ENCODE peak calls at places on chromosomes 12 and 14, in nine cellular contexts. One of them, this sample, is unnamed. For H3K27me3 and H3K4me1, the result is how much of the 10 kb centered on the place peaks cover.

GRCh38 chr14:96069421-96069820 is 30.3 kb downstream of the C14orf132 start:
- DNase-seq in adrenal gland: no peak
- DNase-seq in hepatocyte: no peak
- DNase-seq in K562: no peak
- DNase-seq in transverse colon: no peak
- DNase-seq in ovary: no peak
- DNase-seq in pancreas: peak
- DNase-seq in endothelial cell of umbilical vein: no peak
- DNase-seq in upper lobe of right lung: no peak
- DNase-seq in this sample: no peak

GRCh38 chr12:24898606-24899005 is 50.3 kb downstream of the BCAT1 start:
- DNase-seq in adrenal gland: no peak
- DNase-seq in hepatocyte: no peak
- DNase-seq in K562: no peak
- DNase-seq in transverse colon: no peak
- DNase-seq in ovary: no peak
- DNase-seq in pancreas: no peak
- DNase-seq in endothelial cell of umbilical vein: no peak
- DNase-seq in upper lobe of right lung: no peak
- DNase-seq in this sample: no peak

GRCh38 chr14:37697489-37698121 is 102.2 kb downstream of the TTC6 start:
- DNase-seq in adrenal gland: no peak
- DNase-seq in hepatocyte: peak
- DNase-seq in K562: no peak
- DNase-seq in transverse colon: no peak
- DNase-seq in ovary: no peak
- DNase-seq in pancreas: no peak
- DNase-seq in endothelial cell of umbilical vein: no peak
- DNase-seq in upper lobe of right lung: no peak
- DNase-seq in this sample: peak

GRCh38 chr12:49059385-49060232 is 985 bp downstream of the KMT2D start:
- DNase-seq in adrenal gland: no peak
- DNase-seq in hepatocyte: peak
- DNase-seq in K562: peak
- DNase-seq in transverse colon: peak
- DNase-seq in ovary: no peak
- DNase-seq in pancreas: peak
- DNase-seq in endothelial cell of umbilical vein: peak
- DNase-seq in upper lobe of right lung: no peak
- DNase-seq in this sample: no peak

GRCh38 chr12:126117502-126117901 is 1052.3 kb downstream of the AACS start:
- DNase-seq in adrenal gland: no peak
- DNase-seq in hepatocyte: no peak
- DNase-seq in K562: no peak
- DNase-seq in transverse colon: no peak
- DNase-seq in ovary: no peak
- DNase-seq in pancreas: no peak
- DNase-seq in endothelial cell of umbilical vein: no peak
- DNase-seq in upper lobe of right lung: no peak
- DNase-seq in this sample: no peak

GRCh38 chr12:12099102-12099501 is 28.4 kb downstream of the BCL2L14 start:
- DNase-seq in adrenal gland: no peak
- DNase-seq in hepatocyte: no peak
- DNase-seq in K562: no peak
- DNase-seq in transverse colon: no peak
- DNase-seq in ovary: no peak
- DNase-seq in pancreas: no peak
- DNase-seq in endothelial cell of umbilical vein: peak
- DNase-seq in upper lobe of right lung: no peak
- DNase-seq in this sample: no peak

GRCh38 chr12:69388371-69388770 is 28.8 kb downstream of the YEATS4 start:
- DNase-seq in adrenal gland: no peak
- DNase-seq in hepatocyte: peak
- DNase-seq in K562: peak
- DNase-seq in transverse colon: no peak
- DNase-seq in ovary: no peak
- DNase-seq in pancreas: no peak
- DNase-seq in endothelial cell of umbilical vein: peak
- DNase-seq in upper lobe of right lung: no peak
- DNase-seq in this sample: peak

GRCh38 chr14:69069020-69069421 is 83.9 kb downstream of the DCAF5 start:
- DNase-seq in adrenal gland: no peak
- DNase-seq in hepatocyte: no peak
- DNase-seq in K562: peak
- DNase-seq in transverse colon: no peak
- DNase-seq in ovary: no peak
- DNase-seq in pancreas: no peak
- DNase-seq in endothelial cell of umbilical vein: peak
- DNase-seq in upper lobe of right lung: no peak
- DNase-seq in this sample: no peak

GRCh38 chr14:70707138-70708038 is 65.7 kb downstream of the TTC9 start:
- DNase-seq in adrenal gland: peak
- DNase-seq in hepatocyte: peak
- DNase-seq in K562: peak
- DNase-seq in transverse colon: no peak
- DNase-seq in ovary: no peak
- DNase-seq in pancreas: peak
- DNase-seq in endothelial cell of umbilical vein: no peak
- DNase-seq in upper lobe of right lung: no peak
- DNase-seq in this sample: peak

GRCh38 chr14:72907886-72908285 is 14.0 kb upstream of the DPF3 start:
- DNase-seq in adrenal gland: no peak
- DNase-seq in hepatocyte: peak
- DNase-seq in K562: peak
- DNase-seq in transverse colon: no peak
- DNase-seq in ovary: no peak
- DNase-seq in pancreas: no peak
- DNase-seq in endothelial cell of umbilical vein: peak
- DNase-seq in upper lobe of right lung: no peak
- DNase-seq in this sample: peak
- H3K27me3 ChIP-seq in adrenal gland: under half
- H3K27me3 ChIP-seq in hepatocyte: under half
- H3K27me3 ChIP-seq in K562: under half
- H3K27me3 ChIP-seq in transverse colon: under half
- H3K27me3 ChIP-seq in ovary: under half
- H3K27me3 ChIP-seq in pancreas: under half
- H3K27me3 ChIP-seq in endothelial cell of umbilical vein: under half
- H3K27me3 ChIP-seq in upper lobe of right lung: under half
- H3K27me3 ChIP-seq in this sample: under half

GRCh38 chr14:49853572-49854375 is 1.2 kb upstream of the NEMF start:
- DNase-seq in adrenal gland: peak
- DNase-seq in hepatocyte: peak
- DNase-seq in K562: peak
- DNase-seq in transverse colon: peak
- DNase-seq in ovary: peak
- DNase-seq in pancreas: peak
- DNase-seq in endothelial cell of umbilical vein: peak
- DNase-seq in upper lobe of right lung: peak
- DNase-seq in this sample: peak
- TF ChIP-seq CTCF in adrenal gland: peak
- TF ChIP-seq CTCF in hepatocyte: peak
- TF ChIP-seq CTCF in K562: peak
- TF ChIP-seq CTCF in transverse colon: peak
- TF ChIP-seq CTCF in ovary: peak
- TF ChIP-seq CTCF in pancreas: peak
- TF ChIP-seq CTCF in endothelial cell of umbilical vein: peak
- TF ChIP-seq CTCF in upper lobe of right lung: peak
- TF ChIP-seq CTCF in this sample: peak

GRCh38 chr14:68065322-68065721 is 245.7 kb downstream of the RAD51B start:
- DNase-seq in adrenal gland: no peak
- DNase-seq in hepatocyte: no peak
- DNase-seq in K562: no peak
- DNase-seq in transverse colon: no peak
- DNase-seq in ovary: no peak
- DNase-seq in pancreas: no peak
- DNase-seq in endothelial cell of umbilical vein: no peak
- DNase-seq in upper lobe of right lung: no peak
- DNase-seq in this sample: no peak
- H3K4me1 ChIP-seq in adrenal gland: under half
- H3K4me1 ChIP-seq in hepatocyte: under half
- H3K4me1 ChIP-seq in K562: under half
- H3K4me1 ChIP-seq in transverse colon: under half
- H3K4me1 ChIP-seq in ovary: under half
- H3K4me1 ChIP-seq in pancreas: under half
- H3K4me1 ChIP-seq in endothelial cell of umbilical vein: under half
- H3K4me1 ChIP-seq in upper lobe of right lung: under half
- H3K4me1 ChIP-seq in this sample: under half

DNA sequence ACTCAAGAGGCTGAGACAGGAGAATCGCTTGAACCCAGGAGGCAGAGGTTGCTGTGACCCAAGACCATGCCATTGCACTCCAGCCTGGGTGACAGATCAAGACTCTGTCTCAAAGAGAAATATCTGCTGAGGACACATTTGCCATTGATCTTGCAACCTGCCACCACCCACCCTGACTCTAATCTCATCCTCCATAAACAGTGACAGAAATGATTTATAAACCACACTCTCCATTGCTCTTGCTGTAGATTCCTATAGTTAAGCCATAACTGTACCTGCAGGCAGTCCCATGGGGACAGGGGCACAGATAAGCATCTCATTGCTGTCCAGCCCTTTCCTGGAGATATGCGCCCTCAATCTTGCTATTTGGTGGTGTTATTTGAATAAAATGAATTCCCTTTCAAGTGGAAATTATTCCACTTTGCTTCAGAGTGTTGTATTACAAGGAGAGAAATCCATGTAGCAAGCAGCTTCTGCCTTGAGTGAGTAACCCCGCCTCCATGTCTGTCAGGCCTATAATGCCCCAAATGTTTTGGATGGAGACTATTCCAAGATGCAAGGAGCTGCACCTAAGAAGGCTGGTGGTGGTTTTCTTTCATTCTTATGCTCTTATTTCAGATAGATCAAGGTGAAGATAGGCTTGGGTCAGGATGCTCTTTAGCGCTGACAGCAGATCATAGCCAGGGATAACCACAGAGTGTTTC is 3.0 kb upstream of the ZDHHC22 start:
- DNase-seq in adrenal gland: no peak
- DNase-seq in hepatocyte: no peak
- DNase-seq in K562: no peak
- DNase-seq in transverse colon: no peak
- DNase-seq in ovary: no peak
- DNase-seq in pancreas: no peak
- DNase-seq in endothelial cell of umbilical vein: no peak
- DNase-seq in upper lobe of right lung: no peak
- DNase-seq in this sample: no peak
- H3K27me3 ChIP-seq in adrenal gland: under half
- H3K27me3 ChIP-seq in hepatocyte: half or more
- H3K27me3 ChIP-seq in K562: under half
- H3K27me3 ChIP-seq in transverse colon: half or more
- H3K27me3 ChIP-seq in ovary: under half
- H3K27me3 ChIP-seq in pancreas: under half
- H3K27me3 ChIP-seq in endothelial cell of umbilical vein: half or more
- H3K27me3 ChIP-seq in upper lobe of right lung: half or more
- H3K27me3 ChIP-seq in this sample: half or more

GRCh38 chr14:72632727-72633126 is 261.2 kb downstream of the DPF3 start:
- DNase-seq in adrenal gland: no peak
- DNase-seq in hepatocyte: no peak
- DNase-seq in K562: no peak
- DNase-seq in transverse colon: no peak
- DNase-seq in ovary: no peak
- DNase-seq in pancreas: no peak
- DNase-seq in endothelial cell of umbilical vein: no peak
- DNase-seq in upper lobe of right lung: no peak
- DNase-seq in this sample: no peak
- TF ChIP-seq CTCF in adrenal gland: no peak
- TF ChIP-seq CTCF in hepatocyte: no peak
- TF ChIP-seq CTCF in K562: no peak
- TF ChIP-seq CTCF in transverse colon: no peak
- TF ChIP-seq CTCF in ovary: no peak
- TF ChIP-seq CTCF in pancreas: no peak
- TF ChIP-seq CTCF in endothelial cell of umbilical vein: no peak
- TF ChIP-seq CTCF in upper lobe of right lung: no peak
- TF ChIP-seq CTCF in this sample: no peak

GRCh38 chr14:92009604-92010003 is 30.3 kb downstream of the TRIP11 start:
- DNase-seq in adrenal gland: no peak
- DNase-seq in hepatocyte: no peak
- DNase-seq in K562: no peak
- DNase-seq in transverse colon: no peak
- DNase-seq in ovary: no peak
- DNase-seq in pancreas: no peak
- DNase-seq in endothelial cell of umbilical vein: no peak
- DNase-seq in upper lobe of right lung: no peak
- DNase-seq in this sample: no peak
- H3K4me1 ChIP-seq in adrenal gland: under half
- H3K4me1 ChIP-seq in hepatocyte: under half
- H3K4me1 ChIP-seq in K562: under half
- H3K4me1 ChIP-seq in transverse colon: under half
- H3K4me1 ChIP-seq in ovary: under half
- H3K4me1 ChIP-seq in pancreas: under half
- H3K4me1 ChIP-seq in endothelial cell of umbilical vein: under half
- H3K4me1 ChIP-seq in upper lobe of right lung: under half
- H3K4me1 ChIP-seq in this sample: under half

GRCh38 chr14:76502638-76503037 is 126.7 kb downstream of the ESRRB start:
- DNase-seq in adrenal gland: no peak
- DNase-seq in hepatocyte: no peak
- DNase-seq in K562: no peak
- DNase-seq in transverse colon: no peak
- DNase-seq in ovary: no peak
- DNase-seq in pancreas: no peak
- DNase-seq in endothelial cell of umbilical vein: no peak
- DNase-seq in upper lobe of right lung: no peak
- DNase-seq in this sample: no peak
- H3K27me3 ChIP-seq in adrenal gland: under half
- H3K27me3 ChIP-seq in hepatocyte: under half
- H3K27me3 ChIP-seq in K562: under half
- H3K27me3 ChIP-seq in transverse colon: under half
- H3K27me3 ChIP-seq in ovary: under half
- H3K27me3 ChIP-seq in pancreas: under half
- H3K27me3 ChIP-seq in endothelial cell of umbilical vein: under half
- H3K27me3 ChIP-seq in upper lobe of right lung: under half
- H3K27me3 ChIP-seq in this sample: under half

DNA sequence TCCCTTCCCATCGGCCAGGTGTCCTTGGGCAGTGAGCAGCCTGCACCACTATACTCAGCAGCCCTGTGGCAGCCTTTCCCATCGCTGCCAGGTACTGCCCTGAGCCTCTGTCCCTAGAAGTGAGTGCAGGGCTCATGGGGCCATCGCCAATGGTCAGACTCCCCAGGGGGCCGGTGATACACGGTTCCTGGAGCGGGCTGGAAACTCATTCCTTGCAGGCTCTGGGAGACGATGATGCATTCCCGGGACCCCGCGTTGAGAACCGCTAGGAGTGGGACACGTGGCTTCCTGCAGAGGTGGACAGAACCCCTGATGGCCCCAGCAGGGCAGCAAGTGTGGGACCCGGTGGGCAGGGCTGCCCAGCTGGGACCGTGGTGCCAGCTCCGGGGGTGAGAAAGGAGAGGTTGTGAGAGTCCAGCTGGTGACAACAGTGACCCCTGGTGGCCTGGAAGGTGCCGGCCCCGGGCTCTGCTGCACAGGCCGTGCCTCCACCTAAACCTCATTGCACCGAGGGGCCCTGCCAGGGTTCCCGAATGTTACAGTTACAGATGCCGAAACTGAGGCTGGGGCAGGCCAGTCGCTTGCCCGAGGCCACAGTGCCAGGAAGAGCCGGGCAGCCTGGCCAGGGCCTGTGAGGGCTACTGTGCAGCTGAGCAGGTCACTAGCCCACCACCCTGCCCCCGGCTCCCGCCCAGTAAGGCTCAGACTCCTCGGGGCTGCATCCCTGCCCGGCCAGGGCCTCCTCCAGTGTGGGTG is 33.8 kb downstream of the FBRSL1 start:
- DNase-seq in adrenal gland: peak
- DNase-seq in hepatocyte: peak
- DNase-seq in K562: peak
- DNase-seq in transverse colon: peak
- DNase-seq in ovary: peak
- DNase-seq in pancreas: peak
- DNase-seq in endothelial cell of umbilical vein: peak
- DNase-seq in upper lobe of right lung: peak
- DNase-seq in this sample: peak
- TF ChIP-seq CTCF in adrenal gland: peak
- TF ChIP-seq CTCF in hepatocyte: peak
- TF ChIP-seq CTCF in K562: peak
- TF ChIP-seq CTCF in transverse colon: peak
- TF ChIP-seq CTCF in ovary: peak
- TF ChIP-seq CTCF in pancreas: peak
- TF ChIP-seq CTCF in endothelial cell of umbilical vein: peak
- TF ChIP-seq CTCF in upper lobe of right lung: peak
- TF ChIP-seq CTCF in this sample: peak